ENCODE peak calls at places on chromosome X, in four cellular contexts. One of them, this sample, is unnamed.

GRCh38 chrX:16931371-16931770 is 15.1 kb upstream of the REPS2 start:
- DNase-seq in left lung: no peak
- DNase-seq in uterus: no peak
- DNase-seq in B cell: no peak
- DNase-seq in this sample: no peak

GRCh38 chrX:47366051-47366722 is 4.2 kb upstream of the ZNF157 start:
- DNase-seq in B cell: peak; percentile 82
- DNase-seq in uterus: peak; percentile 68
- DNase-seq in left lung: peak; percentile 57
- DNase-seq in this sample: peak; percentile 17

GRCh38 chrX:68112321-68112720 is 321.0 kb downstream of the OPHN1 start:
- DNase-seq in B cell: no peak
- DNase-seq in left lung: no peak
- DNase-seq in uterus: no peak
- DNase-seq in this sample: no peak

GRCh38 chrX:63430026-63430425 is 78.9 kb upstream of the SPIN4 start:
- DNase-seq in B cell: no peak
- DNase-seq in uterus: no peak
- DNase-seq in left lung: no peak
- DNase-seq in this sample: no peak

GRCh38 chrX:48683411-48683982 is at the start of gene WAS:
- DNase-seq in B cell: peak; percentile 71
- DNase-seq in left lung: no peak
- DNase-seq in uterus: no peak
- DNase-seq in this sample: no peak

GRCh38 chrX:1034717-1035116 is 177.7 kb downstream of the CRLF2 start:
- DNase-seq in uterus: no peak
- DNase-seq in left lung: no peak
- DNase-seq in B cell: no peak
- DNase-seq in this sample: no peak

GRCh38 chrX:130336531-130336930 is 3.2 kb upstream of the SLC25A14 start:
- DNase-seq in uterus: no peak
- DNase-seq in left lung: no peak
- DNase-seq in B cell: no peak
- DNase-seq in this sample: no peak

GRCh38 chrX:129661369-129661768 is 6.6 kb upstream of the APLN start:
- DNase-seq in B cell: no peak
- DNase-seq in uterus: no peak
- DNase-seq in left lung: no peak
- DNase-seq in this sample: no peak

GRCh38 chrX:54641530-54641929 is 111.5 kb downstream of the GNL3L start:
- DNase-seq in uterus: no peak
- DNase-seq in left lung: no peak
- DNase-seq in B cell: no peak
- DNase-seq in this sample: no peak

GRCh38 chrX:40151211-40152172 is 53.7 kb upstream of the BCOR start:
- DNase-seq in left lung: no peak
- DNase-seq in uterus: no peak
- DNase-seq in B cell: no peak
- DNase-seq in this sample: no peak

GRCh38 chrX:114787016-114787415 is 203.1 kb downstream of the HTR2C start:
- DNase-seq in B cell: no peak
- DNase-seq in left lung: no peak
- DNase-seq in uterus: no peak
- DNase-seq in this sample: no peak

GRCh38 chrX:64885850-64886249 is 90.4 kb downstream of the ZC4H2 start:
- DNase-seq in left lung: no peak
- DNase-seq in B cell: no peak
- DNase-seq in uterus: no peak
- DNase-seq in this sample: no peak

GRCh38 chrX:38110231-38110630 is 103.9 kb downstream of the SYTL5 start:
- DNase-seq in B cell: no peak
- DNase-seq in uterus: no peak
- DNase-seq in left lung: no peak
- DNase-seq in this sample: no peak

GRCh38 chrX:150155396-150156048 is 207.6 kb upstream of the MAMLD1 start:
- DNase-seq in uterus: no peak
- DNase-seq in B cell: no peak
- DNase-seq in left lung: no peak
- DNase-seq in this sample: no peak

GRCh38 chrX:24241822-24242648 is 71.8 kb downstream of the SUPT20HL2 start:
- DNase-seq in uterus: no peak
- DNase-seq in left lung: no peak
- DNase-seq in B cell: no peak
- DNase-seq in this sample: no peak

GRCh38 chrX:33908898-33909297 is 223.2 kb downstream of the FAM47A start:
- DNase-seq in left lung: no peak
- DNase-seq in B cell: no peak
- DNase-seq in uterus: no peak
- DNase-seq in this sample: no peak

GRCh38 chrX:72382199-72382590 is 76.5 kb upstream of the CITED1 start:
- DNase-seq in B cell: no peak
- DNase-seq in left lung: no peak
- DNase-seq in uterus: no peak
- DNase-seq in this sample: no peak

GRCh38 chrX:44012484-44013096 is 39.4 kb upstream of the NDP start:
- DNase-seq in left lung: peak; percentile 63
- DNase-seq in B cell: no peak
- DNase-seq in uterus: no peak
- DNase-seq in this sample: peak; percentile 84

GRCh38 chrX:10133980-10134676 is 22.6 kb upstream of the CLCN4 start:
- DNase-seq in left lung: no peak
- DNase-seq in B cell: no peak
- DNase-seq in uterus: no peak
- DNase-seq in this sample: no peak

GRCh38 chrX:1676866-1677265 is 62.0 kb downstream of the ASMT start:
- DNase-seq in uterus: no peak
- DNase-seq in B cell: no peak
- DNase-seq in left lung: no peak
- DNase-seq in this sample: no peak

GRCh38 chrX:110915120-110915519 is 119.5 kb upstream of the CHRDL1 start:
- DNase-seq in B cell: no peak
- DNase-seq in uterus: no peak
- DNase-seq in left lung: no peak
- DNase-seq in this sample: no peak

GRCh38 chrX:67524950-67525691 is 18.7 kb upstream of the AR start:
- DNase-seq in left lung: no peak
- DNase-seq in B cell: no peak
- DNase-seq in uterus: no peak
- DNase-seq in this sample: no peak

GRCh38 chrX:7444967-7445366 is 297.0 kb upstream of the PUDP start:
- DNase-seq in uterus: no peak
- DNase-seq in left lung: no peak
- DNase-seq in B cell: no peak
- DNase-seq in this sample: no peak

This sample was measured in Panc1.